ENCODE peak calls at places on chromosome 20, in four cellular contexts. One of them, this sample, is unnamed.

GRCh38 chr20:52494244-52494643 is 302.7 kb upstream of the ZFP64 start:
- DNase-seq in mesendoderm: no peak
- DNase-seq in IMR-90: peak
- DNase-seq in mesenchymal stem cell: peak
- DNase-seq in this sample: no peak

GRCh38 chr20:45400346-45401031 is 7.6 kb upstream of the DBNDD2 start:
- DNase-seq in mesenchymal stem cell: no peak
- DNase-seq in IMR-90: no peak
- DNase-seq in mesendoderm: no peak
- DNase-seq in this sample: no peak

GRCh38 chr20:34299925-34300806 is 3.0 kb downstream of the AHCY start:
- DNase-seq in IMR-90: peak
- DNase-seq in mesendoderm: no peak
- DNase-seq in mesenchymal stem cell: peak
- DNase-seq in this sample: no peak

GRCh38 chr20:33433465-33433864 is 10.1 kb downstream of the SNTA1 start:
- DNase-seq in mesendoderm: no peak
- DNase-seq in mesenchymal stem cell: peak
- DNase-seq in IMR-90: no peak
- DNase-seq in this sample: no peak

GRCh38 chr20:21739682-21740081 is 34.2 kb downstream of the PAX1 start:
- DNase-seq in mesendoderm: peak
- DNase-seq in mesenchymal stem cell: no peak
- DNase-seq in IMR-90: no peak
- DNase-seq in this sample: no peak

GRCh38 chr20:33668087-33668790 is 1.5 kb downstream of the ACTL10 start:
- DNase-seq in IMR-90: no peak
- DNase-seq in mesendoderm: no peak
- DNase-seq in mesenchymal stem cell: no peak
- DNase-seq in this sample: no peak

GRCh38 chr20:31440012-31440659 is at the start of gene DEFB123:
- DNase-seq in IMR-90: no peak
- DNase-seq in mesenchymal stem cell: no peak
- DNase-seq in mesendoderm: no peak
- DNase-seq in this sample: no peak

GRCh38 chr20:19626896-19627295 is 131.2 kb upstream of the RIN2 start:
- DNase-seq in mesenchymal stem cell: peak
- DNase-seq in IMR-90: peak
- DNase-seq in mesendoderm: peak
- DNase-seq in this sample: no peak

GRCh38 chr20:24868959-24869358 is 80.1 kb upstream of the CST7 start:
- DNase-seq in IMR-90: no peak
- DNase-seq in mesenchymal stem cell: no peak
- DNase-seq in mesendoderm: no peak
- DNase-seq in this sample: no peak

GRCh38 chr20:18403269-18403668 is 63.6 kb downstream of the DZANK1 start:
- DNase-seq in mesendoderm: no peak
- DNase-seq in IMR-90: no peak
- DNase-seq in mesenchymal stem cell: no peak
- DNase-seq in this sample: no peak

GRCh38 chr20:58223358-58223941 is 5.0 kb downstream of the ANKRD60 start:
- DNase-seq in IMR-90: no peak
- DNase-seq in mesendoderm: no peak
- DNase-seq in mesenchymal stem cell: no peak
- DNase-seq in this sample: no peak

GRCh38 chr20:35307666-35308653 is 15.7 kb upstream of the FAM83C start:
- DNase-seq in mesendoderm: no peak
- DNase-seq in IMR-90: peak
- DNase-seq in mesenchymal stem cell: peak
- DNase-seq in this sample: no peak
- H2BK15ac ChIP-seq in mesendoderm: no peak
- H2BK15ac ChIP-seq in IMR-90: peak
- H2BK15ac ChIP-seq in mesenchymal stem cell: no peak
- H2BK15ac ChIP-seq in this sample: no peak

GRCh38 chr20:57211949-57212889 is 54.2 kb downstream of the BMP7 start:
- DNase-seq in mesenchymal stem cell: peak
- DNase-seq in IMR-90: peak
- DNase-seq in mesendoderm: peak
- DNase-seq in this sample: peak
- H2BK120ac ChIP-seq in mesenchymal stem cell: no peak
- H2BK120ac ChIP-seq in IMR-90: no peak
- H2BK120ac ChIP-seq in mesendoderm: no peak
- H2BK120ac ChIP-seq in this sample: peak

DNA sequence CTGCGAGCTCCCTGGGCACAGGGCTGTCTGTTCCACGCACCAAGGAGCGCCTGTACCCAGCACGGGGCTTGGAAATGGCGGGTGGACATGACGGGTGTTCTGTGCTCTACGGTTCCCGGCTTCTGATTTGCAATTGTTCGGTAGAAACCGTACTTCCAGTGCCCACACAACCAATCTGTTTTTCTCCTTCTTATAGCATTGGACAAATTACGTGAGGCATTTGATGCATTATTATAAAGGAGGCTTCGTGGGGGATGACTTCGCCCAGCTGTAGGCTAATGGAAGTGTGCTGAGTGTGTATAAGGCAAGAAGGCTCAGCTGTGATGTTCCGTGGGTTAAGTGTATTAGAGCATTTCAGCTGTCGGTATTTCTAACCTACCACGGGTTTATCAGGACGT is 9.8 kb upstream of the RPS21 start:
- DNase-seq in mesendoderm: no peak
- DNase-seq in IMR-90: no peak
- DNase-seq in mesenchymal stem cell: no peak
- DNase-seq in this sample: no peak
- H3K27ac ChIP-seq in mesendoderm: peak
- H3K27ac ChIP-seq in IMR-90: no peak
- H3K27ac ChIP-seq in mesenchymal stem cell: peak
- H3K27ac ChIP-seq in this sample: peak

GRCh38 chr20:1302578-1303541 is 26.1 kb downstream of the SDCBP2 start:
- DNase-seq in IMR-90: no peak
- DNase-seq in mesendoderm: no peak
- DNase-seq in mesenchymal stem cell: no peak
- DNase-seq in this sample: no peak

GRCh38 chr20:1300083-1300840 is 28.7 kb downstream of the SDCBP2 start:
- DNase-seq in mesenchymal stem cell: no peak
- DNase-seq in IMR-90: no peak
- DNase-seq in mesendoderm: no peak
- DNase-seq in this sample: no peak

GRCh38 chr20:1298888-1299511 is 29.9 kb downstream of the SDCBP2 start:
- DNase-seq in mesendoderm: no peak
- DNase-seq in mesenchymal stem cell: no peak
- DNase-seq in IMR-90: no peak
- DNase-seq in this sample: no peak

GRCh38 chr20:1299522-1299921 is 29.4 kb downstream of the SDCBP2 start:
- DNase-seq in mesendoderm: peak
- DNase-seq in IMR-90: no peak
- DNase-seq in mesenchymal stem cell: no peak
- DNase-seq in this sample: no peak

GRCh38 chr20:1301031-1301529 is 27.9 kb downstream of the SDCBP2 start:
- DNase-seq in mesendoderm: peak
- DNase-seq in IMR-90: peak
- DNase-seq in mesenchymal stem cell: peak
- DNase-seq in this sample: no peak
- H2BK15ac ChIP-seq in mesendoderm: no peak
- H2BK15ac ChIP-seq in IMR-90: peak
- H2BK15ac ChIP-seq in mesenchymal stem cell: no peak
- H2BK15ac ChIP-seq in this sample: no peak

DNA sequence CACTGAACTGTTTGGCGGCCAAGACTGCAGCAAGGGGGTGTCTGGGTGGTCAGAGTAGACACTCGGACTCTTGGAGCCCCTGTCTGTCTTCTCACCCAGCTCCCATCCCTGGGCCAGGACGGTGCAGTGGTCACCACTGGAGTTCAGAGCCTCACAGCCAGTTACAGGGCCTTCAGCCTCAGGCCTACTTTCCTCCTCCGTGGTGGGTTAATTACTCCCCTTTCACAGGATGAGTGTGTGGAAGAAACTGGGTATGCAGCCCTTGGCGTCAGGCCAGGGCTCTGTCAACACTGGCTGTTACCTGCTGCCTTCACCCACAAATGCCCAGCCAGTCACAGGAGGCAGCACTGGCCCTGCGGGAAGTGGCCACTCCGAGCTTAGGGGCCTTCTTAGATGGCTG is 1.8 kb upstream of the YTHDF1 start:
- DNase-seq in IMR-90: no peak
- DNase-seq in mesendoderm: no peak
- DNase-seq in mesenchymal stem cell: no peak
- DNase-seq in this sample: no peak
- H2BK120ac ChIP-seq in IMR-90: no peak
- H2BK120ac ChIP-seq in mesendoderm: no peak
- H2BK120ac ChIP-seq in mesenchymal stem cell: no peak
- H2BK120ac ChIP-seq in this sample: peak

GRCh38 chr20:54219751-54220426 is 12.0 kb downstream of the PFDN4 start:
- DNase-seq in mesenchymal stem cell: peak
- DNase-seq in mesendoderm: peak
- DNase-seq in IMR-90: peak
- DNase-seq in this sample: no peak

GRCh38 chr20:54221996-54222890 is 14.4 kb downstream of the PFDN4 start:
- DNase-seq in IMR-90: no peak
- DNase-seq in mesenchymal stem cell: no peak
- DNase-seq in mesendoderm: peak
- DNase-seq in this sample: no peak

GRCh38 chr20:54223285-54223684 is 15.4 kb downstream of the PFDN4 start:
- DNase-seq in mesendoderm: no peak
- DNase-seq in IMR-90: no peak
- DNase-seq in mesenchymal stem cell: no peak
- DNase-seq in this sample: no peak

GRCh38 chr20:54220722-54221121 is 12.8 kb downstream of the PFDN4 start:
- DNase-seq in IMR-90: no peak
- DNase-seq in mesenchymal stem cell: no peak
- DNase-seq in mesendoderm: no peak
- DNase-seq in this sample: no peak

DNA sequence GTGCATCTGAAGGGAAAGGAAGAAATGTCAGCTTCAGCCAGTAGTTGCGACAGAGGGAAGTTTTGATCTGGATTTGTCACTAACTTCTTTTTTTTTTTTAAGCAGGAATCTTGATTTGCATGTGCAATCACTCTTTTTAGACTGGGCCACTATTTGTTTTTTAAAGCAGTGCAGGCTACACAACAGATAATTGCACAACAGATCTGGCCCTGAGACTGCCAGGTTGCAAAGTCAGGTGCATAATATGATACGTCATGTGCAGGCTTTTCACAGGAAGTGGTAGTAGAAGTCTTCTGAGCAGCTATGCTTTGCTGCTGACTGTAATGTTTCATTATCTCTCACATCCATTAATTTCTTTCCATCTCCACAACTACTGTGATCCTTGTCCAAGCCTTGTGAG is 13.5 kb downstream of the PFDN4 start:
- DNase-seq in IMR-90: no peak
- DNase-seq in mesenchymal stem cell: no peak
- DNase-seq in mesendoderm: no peak
- DNase-seq in this sample: no peak
- H3K27ac ChIP-seq in IMR-90: no peak
- H3K27ac ChIP-seq in mesenchymal stem cell: no peak
- H3K27ac ChIP-seq in mesendoderm: no peak
- H3K27ac ChIP-seq in this sample: no peak

GRCh38 chr20:325043-325888 is at the start of gene SOX12:
- DNase-seq in mesenchymal stem cell: peak
- DNase-seq in IMR-90: peak
- DNase-seq in mesendoderm: peak
- DNase-seq in this sample: peak

GRCh38 chr20:327041-327945 is 1.9 kb downstream of the SOX12 start:
- DNase-seq in mesendoderm: peak
- DNase-seq in mesenchymal stem cell: peak
- DNase-seq in IMR-90: peak
- DNase-seq in this sample: peak

GRCh38 chr20:326645-327031 is 1.3 kb downstream of the SOX12 start:
- DNase-seq in mesenchymal stem cell: peak
- DNase-seq in IMR-90: no peak
- DNase-seq in mesendoderm: peak
- DNase-seq in this sample: peak

GRCh38 chr20:325889-326644 is 715 bp downstream of the SOX12 start:
- DNase-seq in IMR-90: peak
- DNase-seq in mesendoderm: peak
- DNase-seq in mesenchymal stem cell: peak
- DNase-seq in this sample: peak

DNA sequence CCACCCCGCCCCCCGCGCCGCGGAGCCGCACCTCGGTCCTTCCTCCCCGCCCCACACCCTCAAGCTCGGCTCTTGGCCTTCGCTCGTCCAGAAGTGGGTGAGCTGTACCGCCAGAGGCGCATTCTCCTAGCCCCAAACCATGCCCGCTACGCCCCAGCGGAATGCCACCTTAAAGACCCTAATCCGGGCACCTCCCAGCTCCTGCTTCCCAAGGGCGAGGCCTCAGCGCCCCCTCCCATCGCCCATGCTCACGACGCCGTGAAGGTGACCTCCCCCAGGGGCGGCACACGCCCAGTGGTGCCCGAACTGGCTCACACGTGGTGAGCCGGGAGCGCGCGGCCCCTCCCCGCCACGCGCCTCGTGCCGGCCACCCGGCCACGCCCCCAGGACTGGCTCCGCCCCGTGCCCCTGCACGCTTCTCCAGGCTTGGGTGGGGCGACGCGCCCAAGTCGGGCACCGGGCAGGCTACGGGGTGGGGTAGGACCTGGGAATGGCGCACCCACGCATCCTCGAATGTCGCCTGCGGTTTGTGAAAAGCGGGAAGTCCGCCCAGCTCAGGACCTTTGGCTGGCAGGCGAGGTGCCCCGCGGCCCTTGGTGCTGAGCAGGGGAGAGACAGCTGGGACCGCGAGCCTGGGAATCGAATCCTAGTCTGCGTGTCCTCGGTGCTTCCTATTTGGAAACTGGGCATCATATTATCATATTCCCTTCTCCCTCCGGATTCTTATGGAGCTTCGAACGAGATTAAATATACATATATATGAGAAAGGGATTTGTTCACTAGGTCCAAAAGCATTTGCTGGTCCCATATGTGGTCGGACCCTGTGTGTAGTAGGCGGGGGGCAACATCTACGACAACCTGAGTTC is 942 bp upstream of the SOX12 start:
- DNase-seq in mesendoderm: peak
- DNase-seq in IMR-90: peak
- DNase-seq in mesenchymal stem cell: peak
- DNase-seq in this sample: peak
- H2BK15ac ChIP-seq in mesendoderm: no peak
- H2BK15ac ChIP-seq in IMR-90: peak
- H2BK15ac ChIP-seq in mesenchymal stem cell: peak
- H2BK15ac ChIP-seq in this sample: peak

GRCh38 chr20:35467339-35468224 is 12.2 kb downstream of the CEP250 start:
- DNase-seq in IMR-90: peak
- DNase-seq in mesenchymal stem cell: peak
- DNase-seq in mesendoderm: peak
- DNase-seq in this sample: peak
- H2BK120ac ChIP-seq in IMR-90: no peak
- H2BK120ac ChIP-seq in mesenchymal stem cell: peak
- H2BK120ac ChIP-seq in mesendoderm: no peak
- H2BK120ac ChIP-seq in this sample: no peak

This sample was measured in neuronal stem cell.